ENCODE peak calls at places on chromosome 2, in ten cellular contexts. M, Z, V, C, I, T, W, N, S and H are unnamed samples.
A peak's percentile ranks its signal among the peaks of the same experiment; 100 is the strongest.

GRCh38 chr2:10460366-10460796 is 12.3 kb upstream of the ODC1 start:
- DNase-seq in M (no peak), Z (no peak), V (no peak), C (no peak), I (no peak), T (no peak), W (no peak), N (no peak), S (no peak), H (no peak)

GRCh38 chr2:209308415-209308814 is 115.4 kb upstream of the MAP2 start:
- DNase-seq in M (no peak), Z (no peak), V (no peak), C (no peak), I (no peak), T (no peak), W (no peak), N (no peak), S (no peak), H (no peak)

GRCh38 chr2:43070039-43070438 is 156.4 kb downstream of the ZFP36L2 start:
- DNase-seq in M (no peak), Z (no peak), V (no peak), C (no peak), I (no peak), T (peak; percentile 42), W (no peak), N (no peak), S (no peak), H (no peak)

GRCh38 chr2:47225061-47225783 is 70.1 kb upstream of the STPG4 start:
- DNase-seq in M (no peak), Z (peak; percentile 24), V (peak; percentile 88), C (no peak), I (no peak), T (no peak), W (peak; percentile 85), N (no peak), S (no peak), H (peak; percentile 12)

GRCh38 chr2:199977984-199978415 is 22.6 kb downstream of the MAIP1 start:
- DNase-seq in M (no peak), Z (peak; percentile 84), V (peak; percentile 82), C (no peak), I (no peak), T (no peak), W (peak; percentile 68), N (peak; percentile 58), S (no peak), H (no peak)

GRCh38 chr2:109409347-109410020 is 204.3 kb downstream of the SEPTIN10 start:
- DNase-seq in M (no peak), Z (peak; percentile 26), V (no peak), C (no peak), I (no peak), T (no peak), W (peak; percentile 28), N (no peak), S (no peak), H (no peak)

GRCh38 chr2:79040967-79041582 is 15.6 kb downstream of the REG3G start:
- DNase-seq in M (no peak), Z (no peak), V (no peak), C (no peak), I (peak; percentile 63), T (no peak), W (peak; percentile 10), N (peak; percentile 11), S (no peak), H (no peak)

GRCh38 chr2:240922982-240923537 is 16.9 kb downstream of the CROCC2 start:
- DNase-seq in M (no peak), Z (no peak), V (no peak), C (no peak), I (no peak), T (peak; percentile 7), W (no peak), N (no peak), S (no peak), H (no peak)

GRCh38 chr2:45935791-45936622 is 284.5 kb downstream of the PRKCE start:
- DNase-seq in M (no peak), Z (peak; percentile 98), V (peak; percentile 99), C (peak; percentile 79), I (peak; percentile 58), T (peak; percentile 94), W (peak; percentile 99), N (peak; percentile 62), S (no peak), H (peak; percentile 73)

GRCh38 chr2:54879598-54880355 is 156.3 kb downstream of the EML6 start:
- DNase-seq in M (no peak), Z (no peak), V (no peak), C (no peak), I (no peak), T (no peak), W (no peak), N (no peak), S (no peak), H (no peak)

GRCh38 chr2:121200419-121201315 is 84.3 kb downstream of the TFCP2L1 start:
- DNase-seq in M (no peak), Z (no peak), V (no peak), C (no peak), I (no peak), T (no peak), W (peak; percentile 41), N (no peak), S (no peak), H (no peak)